ENCODE peak calls at places on chromosome 14, in five cellular contexts. Q is GM12878, Y is HepG2, J is H1, E is K562. I is an unnamed sample.

GRCh38 chr14:37289688-37290087 is 92.0 kb downstream of the MIPOL1 start:
- DNase-seq in Q (no peak), Y (no peak), J (no peak), E (no peak), I (no peak)

GRCh38 chr14:34496679-34497513 is 34.9 kb upstream of the SPTSSA start:
- DNase-seq in Q (no peak), Y (peak; percentile 99), J (peak; percentile 58), E (peak; percentile 68), I (peak; percentile 76)

GRCh38 chr14:96117997-96118790 is 79.0 kb downstream of the C14orf132 start:
- DNase-seq in Q (no peak), Y (no peak), J (no peak), E (no peak), I (no peak)

GRCh38 chr14:56716705-56717104 is 93.6 kb downstream of the OTX2 start:
- DNase-seq in Q (no peak), Y (no peak), J (no peak), E (no peak), I (no peak)

GRCh38 chr14:94601961-94602391 is 10.2 kb upstream of the SERPINA3 start:
- DNase-seq in Q (no peak), Y (peak; percentile 53), J (no peak), E (no peak), I (no peak)

GRCh38 chr14:26707234-26707633 is 109.4 kb upstream of the NOVA1 start:
- DNase-seq in Q (no peak), Y (no peak), J (no peak), E (no peak), I (no peak)

GRCh38 chr14:94548999-94549985 is 11.9 kb upstream of the SERPINA4 start:
- DNase-seq in Q (no peak), Y (peak; percentile 56), J (peak; percentile 98), E (peak; percentile 64), I (peak; percentile 90)

GRCh38 chr14:50343424-50343823 is 31.3 kb downstream of the DMAC2L start:
- DNase-seq in Q (no peak), Y (no peak), J (no peak), E (no peak), I (no peak)

GRCh38 chr14:89747146-89747545 is 207.4 kb downstream of the EFCAB11 start:
- DNase-seq in Q (no peak), Y (no peak), J (no peak), E (no peak), I (no peak)

GRCh38 chr14:102183922-102184677 is 44.4 kb downstream of the WDR20 start:
- DNase-seq in Q (no peak), Y (no peak), J (no peak), E (no peak), I (no peak)

GRCh38 chr14:90820958-90821357 is 4.7 kb upstream of the TTC7B start:
- DNase-seq in Q (no peak), Y (no peak), J (no peak), E (no peak), I (no peak)

GRCh38 chr14:100849432-100849831 is 23.5 kb downstream of the MEG3 start:
- DNase-seq in Q (no peak), Y (no peak), J (no peak), E (no peak), I (no peak)
- H3K4me1 ChIP-seq in Q (no peaks in the 10 kb centered on the region), Y (peaks cover 41% of the 10 kb centered on the region), J (no peaks in the 10 kb centered on the region), E (peaks cover 2% of the 10 kb centered on the region), I (no peaks in the 10 kb centered on the region)

GRCh38 chr14:70644016-70644415 is 2.3 kb downstream of the TTC9 start:
- DNase-seq in Q (no peak), Y (no peak), J (no peak), E (no peak), I (no peak)

GRCh38 chr14:70641548-70642312 is at the start of gene TTC9:
- DNase-seq in Q (no peak), Y (no peak), J (peak; percentile 75), E (peak; percentile 51), I (peak; percentile 75)

GRCh38 chr14:70638416-70638815 is 3.3 kb upstream of the TTC9 start:
- DNase-seq in Q (no peak), Y (no peak), J (no peak), E (no peak), I (no peak)

GRCh38 chr14:70642313-70643235 is 858 bp downstream of the TTC9 start:
- DNase-seq in Q (no peak), Y (no peak), J (no peak), E (no peak), I (peak; percentile 48)

DNA sequence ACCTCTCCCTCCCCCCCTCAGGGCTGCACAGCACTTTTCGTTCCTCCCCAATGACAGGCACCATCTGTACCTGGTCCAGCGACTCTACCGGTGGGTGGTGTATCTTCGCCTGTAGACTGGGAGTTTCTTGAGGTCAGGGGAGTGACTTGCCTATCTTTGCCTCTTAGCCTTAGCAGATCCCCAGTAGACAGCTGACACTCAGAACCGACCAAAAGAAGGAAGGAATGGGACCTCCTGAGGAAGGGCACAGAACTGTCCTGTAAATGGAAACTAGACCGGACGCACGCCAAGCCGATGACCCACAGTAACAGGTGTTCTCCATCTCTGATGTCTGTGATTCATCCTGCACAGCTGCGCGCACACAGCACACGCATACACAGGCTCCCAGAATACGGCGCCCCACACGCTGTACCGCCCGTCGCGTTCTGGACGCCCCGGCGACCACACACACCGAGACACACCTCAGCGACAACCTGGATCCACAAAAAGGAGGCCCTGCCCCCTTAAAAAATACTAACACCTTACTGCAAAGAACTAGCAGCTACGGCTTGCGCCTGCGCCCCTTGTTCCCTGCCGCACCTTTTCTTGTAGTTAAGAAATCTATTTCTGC is 673 bp upstream of the TTC9 start:
- DNase-seq in Q (peak; percentile 60), Y (no peak), J (peak; percentile 66), E (no peak), I (peak; percentile 52)
- TF ChIP-seq CREB1 in Q (peak; percentile 11), Y (no peak), J (no peak), E (no peak), I (no peak)

GRCh38 chr14:68240388-68240787 is 420.8 kb downstream of the RAD51B start:
- DNase-seq in Q (no peak), Y (no peak), J (no peak), E (no peak), I (no peak)
- H3K4me1 ChIP-seq in Q (peaks cover 3% of the 10 kb centered on the region), Y (peaks cover 22% of the 10 kb centered on the region), J (no peaks in the 10 kb centered on the region), E (peaks cover 39% of the 10 kb centered on the region), I (no peaks in the 10 kb centered on the region)

GRCh38 chr14:22885975-22886374 is 3.0 kb downstream of the REM2 start:
- DNase-seq in Q (no peak), Y (no peak), J (no peak), E (no peak), I (no peak)
- TF ChIP-seq CREB1 in Q (no peak), Y (no peak), J (no peak), E (no peak), I (no peak)

GRCh38 chr14:68479247-68479646 is 313.6 kb downstream of the ZFP36L1 start:
- DNase-seq in Q (no peak), Y (no peak), J (no peak), E (no peak), I (no peak)
- H3K4me1 ChIP-seq in Q (peaks cover 16% of the 10 kb centered on the region), Y (peaks cover 34% of the 10 kb centered on the region), J (peaks cover 8% of the 10 kb centered on the region), E (peaks cover 28% of the 10 kb centered on the region), I (peaks cover 12% of the 10 kb centered on the region)

GRCh38 chr14:103319422-103319821 is 14.6 kb upstream of the EIF5 start:
- DNase-seq in Q (peak; percentile 33), Y (no peak), J (no peak), E (no peak), I (no peak)
- TF ChIP-seq CREB1 in Q (no peak), Y (no peak), J (no peak), E (no peak), I (no peak)

GRCh38 chr14:104744484-104744883 is 8.5 kb upstream of the SIVA1 start:
- DNase-seq in Q (no peak), Y (no peak), J (no peak), E (no peak), I (no peak)

GRCh38 chr14:104743461-104744380 is 9.2 kb upstream of the SIVA1 start:
- DNase-seq in Q (no peak), Y (no peak), J (no peak), E (no peak), I (no peak)

GRCh38 chr14:104741803-104742251 is 11.1 kb upstream of the SIVA1 start:
- DNase-seq in Q (no peak), Y (no peak), J (no peak), E (no peak), I (no peak)

GRCh38 chr14:104741108-104741802 is 11.7 kb upstream of the SIVA1 start:
- DNase-seq in Q (no peak), Y (no peak), J (no peak), E (no peak), I (no peak)

GRCh38 chr14:104742586-104743455 is 10.1 kb upstream of the SIVA1 start:
- DNase-seq in Q (no peak), Y (no peak), J (no peak), E (no peak), I (no peak)
- H3K4me1 ChIP-seq in Q (peaks cover 12% of the 10 kb centered on the region), Y (peaks cover 39% of the 10 kb centered on the region), J (no peaks in the 10 kb centered on the region), E (no peaks in the 10 kb centered on the region), I (no peaks in the 10 kb centered on the region)

DNA sequence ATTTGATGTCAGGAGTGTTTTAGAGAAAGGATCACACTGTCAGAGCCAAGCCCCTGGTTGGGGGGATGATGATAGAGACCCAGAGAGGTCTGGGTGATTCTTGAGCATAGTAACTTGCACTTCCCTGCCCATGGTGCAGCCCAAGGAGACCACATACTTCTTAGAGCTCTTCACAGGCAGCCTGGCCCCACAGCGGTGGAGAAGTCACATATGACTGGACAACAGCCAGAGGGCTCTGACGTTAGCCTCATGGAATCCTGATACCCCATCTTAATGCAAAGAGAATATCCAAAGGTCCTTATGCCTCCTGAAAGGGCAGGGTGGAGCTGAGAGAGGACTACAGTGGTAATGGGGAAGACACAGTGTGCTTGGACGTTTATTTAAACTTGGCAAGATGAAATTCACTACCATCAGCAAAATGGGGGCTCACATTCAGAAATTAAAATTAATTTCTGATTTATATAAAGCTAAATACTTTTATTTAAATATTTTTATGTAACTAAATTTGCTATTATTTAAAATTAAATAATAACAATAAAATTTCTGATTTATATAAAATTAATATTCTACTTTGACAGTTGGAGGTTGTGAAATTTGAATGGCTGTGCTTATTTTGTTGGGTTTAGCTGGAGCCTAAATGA is 131.3 kb downstream of the KTN1 start:
- DNase-seq in Q (no peak), Y (no peak), J (no peak), E (no peak), I (no peak)
- TF ChIP-seq CREB1 in Q (no peak), Y (no peak), J (no peak), E (no peak), I (no peak)

DNA sequence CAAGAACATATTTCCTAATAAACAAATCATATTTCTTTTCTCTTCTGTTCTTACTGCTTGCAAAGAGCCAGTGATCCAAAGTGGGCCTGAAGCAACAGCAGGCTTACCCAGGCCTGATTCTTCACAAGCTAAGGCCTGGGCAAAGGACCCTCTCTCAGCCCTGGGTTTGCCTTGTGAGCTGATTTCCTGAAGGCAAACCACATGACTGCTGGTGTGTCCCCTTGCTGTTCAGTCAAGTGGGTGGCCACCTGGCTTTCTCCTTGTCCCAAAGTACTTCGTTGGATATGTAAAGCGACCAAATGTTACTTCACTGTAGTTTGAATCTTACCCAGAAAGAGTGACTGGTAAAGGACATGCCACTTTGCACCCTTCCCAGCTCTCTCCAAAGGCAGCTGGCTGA is 392.9 kb downstream of the ZFP36L1 start:
- DNase-seq in Q (no peak), Y (no peak), J (no peak), E (no peak), I (no peak)
- H3K4me1 ChIP-seq in Q (peaks cover 55% of the 10 kb centered on the region), Y (peaks cover 16% of the 10 kb centered on the region), J (peaks cover 5% of the 10 kb centered on the region), E (peaks cover 14% of the 10 kb centered on the region), I (peaks cover 11% of the 10 kb centered on the region)

I was measured in GM23338.